ENCODE peak calls at places on chromosome 19, in four cellular contexts. Z is stimulated activated CD8-positive, alpha-beta memory T cell treated with anti-CD3 and anti-CD28 coated beads, Interleukin-7, amount 100 ng/mL, for 4 hours; X is amygdala; G is posterior cingulate gyrus. U is an unnamed sample.

GRCh38 chr19:7196721-7197168 is 97.5 kb downstream of the INSR start:
- DNase-seq in X (no peak), G (no peak), Z (no peak), U (peak)

GRCh38 chr19:10861118-10861651 is 10.2 kb upstream of the CARM1 start:
- DNase-seq in G (no peak), Z (no peak), X (no peak), U (no peak)

GRCh38 chr19:36115453-36116343 is at the start of gene TBCB:
- DNase-seq in G (no peak), Z (peak), X (no peak), U (no peak)

GRCh38 chr19:898663-899062 is 5.4 kb downstream of the RNU6-9 start:
- DNase-seq in X (peak), Z (no peak), G (peak), U (no peak)

GRCh38 chr19:18300930-18301717 is 19.7 kb upstream of the JUND start:
- DNase-seq in G (no peak), X (no peak), Z (no peak), U (no peak)

GRCh38 chr19:45640849-45641273 is 1.7 kb upstream of the EML2 start:
- DNase-seq in X (no peak), Z (no peak), G (no peak), U (no peak)

GRCh38 chr19:48896191-48896720 is 2.3 kb downstream of the TULP2 start:
- DNase-seq in X (no peak), G (peak), Z (peak), U (no peak)

GRCh38 chr19:35291916-35292315 is at the start of gene MAG:
- DNase-seq in X (peak), G (peak), Z (no peak), U (no peak)

GRCh38 chr19:46515879-46516350 is 20.2 kb upstream of the PNMA8B start:
- DNase-seq in X (no peak), G (no peak), Z (no peak), U (no peak)

GRCh38 chr19:1672038-1672768 is 19.8 kb upstream of the TCF3 start:
- DNase-seq in X (no peak), Z (peak), G (no peak), U (no peak)

GRCh38 chr19:16405797-16406196 is 66.0 kb downstream of the EPS15L1 start:
- DNase-seq in G (no peak), X (no peak), Z (no peak), U (no peak)

GRCh38 chr19:44512326-44513298 is 12.3 kb upstream of the ZNF180 start:
- DNase-seq in Z (no peak), G (no peak), X (no peak), U (peak)

GRCh38 chr19:29546583-29547190 is 20.9 kb downstream of the VSTM2B start:
- DNase-seq in X (no peak), G (no peak), Z (no peak), U (no peak)

GRCh38 chr19:57664269-57665127 is 4.2 kb upstream of the ZSCAN4 start:
- DNase-seq in G (peak), Z (no peak), X (peak), U (no peak)

GRCh38 chr19:41887711-41888382 is 4.9 kb downstream of the ARHGEF1 start:
- DNase-seq in Z (peak), G (no peak), X (peak), U (no peak)

GRCh38 chr19:36169084-36169760 is 17.0 kb upstream of the COX7A1 start:
- DNase-seq in Z (no peak), G (no peak), X (no peak), U (no peak)

GRCh38 chr19:1601613-1602064 is 3.6 kb downstream of the UQCR11 start:
- DNase-seq in G (no peak), X (no peak), Z (no peak), U (no peak)

GRCh38 chr19:48247212-48247611 is 8.5 kb downstream of the CARD8 start:
- DNase-seq in X (no peak), G (no peak), Z (no peak), U (no peak)

U was measured in GM04503.